ENCODE peak calls at places on chromosomes 16 and 17, in four cellular contexts. One of them, this sample, is unnamed.

GRCh38 chr16:10200823-10201571 is 18.8 kb upstream of the GRIN2A start:
- DNase-seq in stomach: no peak
- DNase-seq in body of pancreas: no peak
- DNase-seq in GM12878: no peak
- DNase-seq in this sample: no peak

GRCh38 chr16:23510154-23510914 is at the start of gene GGA2:
- DNase-seq in body of pancreas: peak
- DNase-seq in GM12878: no peak
- DNase-seq in stomach: peak
- DNase-seq in this sample: peak

GRCh38 chr17:29573871-29574731 is 5.6 kb downstream of the TP53I13 start:
- DNase-seq in body of pancreas: peak
- DNase-seq in stomach: no peak
- DNase-seq in GM12878: no peak
- DNase-seq in this sample: no peak

GRCh38 chr17:8187517-8188407 is 2.2 kb downstream of the BORCS6 start:
- DNase-seq in stomach: peak
- DNase-seq in GM12878: peak
- DNase-seq in body of pancreas: peak
- DNase-seq in this sample: peak

GRCh38 chr17:27526603-27527002 is 70.4 kb downstream of the KSR1 start:
- DNase-seq in GM12878: no peak
- DNase-seq in body of pancreas: peak
- DNase-seq in stomach: peak
- DNase-seq in this sample: peak

GRCh38 chr16:56985962-56986360 is 3.4 kb upstream of the NLRC5 start:
- DNase-seq in GM12878: no peak
- DNase-seq in stomach: no peak
- DNase-seq in body of pancreas: no peak
- DNase-seq in this sample: no peak

GRCh38 chr16:48434653-48435318 is 49.6 kb upstream of the SIAH1 start:
- DNase-seq in body of pancreas: no peak
- DNase-seq in stomach: no peak
- DNase-seq in GM12878: no peak
- DNase-seq in this sample: no peak

GRCh38 chr16:30472328-30472942 is at the start of gene ITGAL:
- DNase-seq in GM12878: peak
- DNase-seq in stomach: peak
- DNase-seq in body of pancreas: no peak
- DNase-seq in this sample: peak

GRCh38 chr16:4176794-4177438 is 60.7 kb upstream of the ADCY9 start:
- DNase-seq in stomach: no peak
- DNase-seq in GM12878: peak
- DNase-seq in body of pancreas: no peak
- DNase-seq in this sample: no peak

GRCh38 chr16:74448990-74449389 is 27.7 kb upstream of the CLEC18B start:
- DNase-seq in GM12878: no peak
- DNase-seq in body of pancreas: peak
- DNase-seq in stomach: peak
- DNase-seq in this sample: peak

GRCh38 chr16:9199312-9199711 is 107.9 kb downstream of the HAPSTR1 start:
- DNase-seq in GM12878: no peak
- DNase-seq in body of pancreas: no peak
- DNase-seq in stomach: no peak
- DNase-seq in this sample: no peak

GRCh38 chr16:11029948-11030347 is 85.6 kb downstream of the CLEC16A start:
- DNase-seq in GM12878: no peak
- DNase-seq in stomach: no peak
- DNase-seq in body of pancreas: no peak
- DNase-seq in this sample: no peak

GRCh38 chr17:62165378-62165722 is 100.3 kb upstream of the MED13 start:
- DNase-seq in body of pancreas: no peak
- DNase-seq in stomach: no peak
- DNase-seq in GM12878: peak
- DNase-seq in this sample: no peak

GRCh38 chr17:38418693-38419507 is 9.4 kb upstream of the ARHGAP23 start:
- DNase-seq in body of pancreas: no peak
- DNase-seq in stomach: no peak
- DNase-seq in GM12878: no peak
- DNase-seq in this sample: no peak

GRCh38 chr16:66682271-66682670 is 14.3 kb downstream of the CMTM4 start:
- DNase-seq in body of pancreas: no peak
- DNase-seq in stomach: no peak
- DNase-seq in GM12878: no peak
- DNase-seq in this sample: no peak

GRCh38 chr16:55842369-55843104 is 9.6 kb upstream of the CES1 start:
- DNase-seq in GM12878: no peak
- DNase-seq in stomach: no peak
- DNase-seq in body of pancreas: peak
- DNase-seq in this sample: no peak

GRCh38 chr16:66588981-66589713 is 9.9 kb downstream of the CMTM2 start:
- DNase-seq in body of pancreas: no peak
- DNase-seq in GM12878: no peak
- DNase-seq in stomach: peak
- DNase-seq in this sample: no peak

GRCh38 chr17:13513039-13513405 is 88.7 kb downstream of the HS3ST3A1 start:
- DNase-seq in body of pancreas: no peak
- DNase-seq in GM12878: no peak
- DNase-seq in stomach: no peak
- DNase-seq in this sample: no peak

GRCh38 chr17:58337126-58337599 is 8.6 kb upstream of the TSPOAP1 start:
- DNase-seq in body of pancreas: no peak
- DNase-seq in GM12878: no peak
- DNase-seq in stomach: no peak
- DNase-seq in this sample: no peak

GRCh38 chr17:28816540-28816939 is 26.1 kb downstream of the FAM222B start:
- DNase-seq in body of pancreas: no peak
- DNase-seq in stomach: no peak
- DNase-seq in GM12878: no peak
- DNase-seq in this sample: no peak

GRCh38 chr17:15479697-15480096 is 12.3 kb upstream of the CDRT4 start:
- DNase-seq in body of pancreas: no peak
- DNase-seq in GM12878: no peak
- DNase-seq in stomach: no peak
- DNase-seq in this sample: no peak

GRCh38 chr16:25563700-25564099 is 128.1 kb upstream of the HS3ST4 start:
- DNase-seq in GM12878: no peak
- DNase-seq in body of pancreas: no peak
- DNase-seq in stomach: no peak
- DNase-seq in this sample: no peak

GRCh38 chr16:23058576-23058975 is 90.7 kb downstream of the USP31 start:
- DNase-seq in body of pancreas: no peak
- DNase-seq in GM12878: no peak
- DNase-seq in stomach: no peak
- DNase-seq in this sample: no peak

GRCh38 chr17:43733956-43734355 is 24.6 kb downstream of the SOST start:
- DNase-seq in GM12878: no peak
- DNase-seq in stomach: no peak
- DNase-seq in body of pancreas: no peak
- DNase-seq in this sample: no peak

GRCh38 chr17:36674278-36674650 is 72.9 kb downstream of the MRM1 start:
- DNase-seq in GM12878: no peak
- DNase-seq in body of pancreas: no peak
- DNase-seq in stomach: no peak
- DNase-seq in this sample: no peak

GRCh38 chr16:24748242-24748641 is 18.8 kb downstream of the TNRC6A start:
- DNase-seq in GM12878: no peak
- DNase-seq in body of pancreas: peak
- DNase-seq in stomach: no peak
- DNase-seq in this sample: peak

GRCh38 chr16:83797013-83797412 is 10.8 kb upstream of the HSBP1 start:
- DNase-seq in stomach: no peak
- DNase-seq in body of pancreas: no peak
- DNase-seq in GM12878: no peak
- DNase-seq in this sample: no peak

GRCh38 chr17:71995570-71995969 is 125.2 kb upstream of the SOX9 start:
- DNase-seq in stomach: no peak
- DNase-seq in body of pancreas: no peak
- DNase-seq in GM12878: no peak
- DNase-seq in this sample: no peak

GRCh38 chr17:50146230-50146926 is 4.1 kb downstream of the PPP1R9B start:
- DNase-seq in GM12878: no peak
- DNase-seq in stomach: no peak
- DNase-seq in body of pancreas: peak
- DNase-seq in this sample: no peak

GRCh38 chr16:85994492-85995433 is 95.8 kb downstream of the IRF8 start:
- DNase-seq in GM12878: no peak
- DNase-seq in stomach: peak
- DNase-seq in body of pancreas: no peak
- DNase-seq in this sample: no peak

GRCh38 chr17:57662021-57662420 is 83.1 kb downstream of the CCDC182 start:
- DNase-seq in body of pancreas: no peak
- DNase-seq in GM12878: no peak
- DNase-seq in stomach: no peak
- DNase-seq in this sample: no peak

GRCh38 chr16:5143761-5144620 is 46.4 kb upstream of the EEF2KMT start:
- DNase-seq in body of pancreas: no peak
- DNase-seq in GM12878: no peak
- DNase-seq in stomach: no peak
- DNase-seq in this sample: no peak

GRCh38 chr17:60169921-60170817 is 20.4 kb downstream of the CA4 start:
- DNase-seq in stomach: no peak
- DNase-seq in GM12878: no peak
- DNase-seq in body of pancreas: no peak
- DNase-seq in this sample: no peak

GRCh38 chr16:11139624-11140375 is 116.2 kb downstream of the SOCS1 start:
- DNase-seq in body of pancreas: no peak
- DNase-seq in GM12878: no peak
- DNase-seq in stomach: no peak
- DNase-seq in this sample: no peak

GRCh38 chr17:55639096-55639495 is 83.6 kb downstream of the TMEM100 start:
- DNase-seq in body of pancreas: no peak
- DNase-seq in GM12878: no peak
- DNase-seq in stomach: no peak
- DNase-seq in this sample: no peak

GRCh38 chr17:68198931-68199836 is 48.7 kb upstream of the AMZ2 start:
- DNase-seq in GM12878: no peak
- DNase-seq in stomach: no peak
- DNase-seq in body of pancreas: no peak
- DNase-seq in this sample: no peak

GRCh38 chr17:68641276-68642117 is 40.3 kb upstream of the FAM20A start:
- DNase-seq in body of pancreas: no peak
- DNase-seq in stomach: no peak
- DNase-seq in GM12878: no peak
- DNase-seq in this sample: no peak

GRCh38 chr16:548586-548985 is 11.6 kb upstream of the PRR35 start:
- DNase-seq in body of pancreas: no peak
- DNase-seq in stomach: no peak
- DNase-seq in GM12878: no peak
- DNase-seq in this sample: no peak

GRCh38 chr16:84791501-84791900 is 28.3 kb upstream of the CRISPLD2 start:
- DNase-seq in GM12878: no peak
- DNase-seq in stomach: no peak
- DNase-seq in body of pancreas: no peak
- DNase-seq in this sample: no peak

GRCh38 chr17:42329025-42329976 is 41.0 kb downstream of the STAT5A start:
- DNase-seq in body of pancreas: no peak
- DNase-seq in GM12878: no peak
- DNase-seq in stomach: no peak
- DNase-seq in this sample: no peak
- TF ChIP-seq CTCF in body of pancreas: no peak
- TF ChIP-seq CTCF in GM12878: no peak
- TF ChIP-seq CTCF in stomach: no peak
- TF ChIP-seq CTCF in this sample: no peak

GRCh38 chr16:88487920-88488842 is 35.1 kb downstream of the ZFPM1 start:
- DNase-seq in GM12878: no peak
- DNase-seq in body of pancreas: peak
- DNase-seq in stomach: peak
- DNase-seq in this sample: no peak
- TF ChIP-seq CTCF in GM12878: no peak
- TF ChIP-seq CTCF in body of pancreas: peak
- TF ChIP-seq CTCF in stomach: no peak
- TF ChIP-seq CTCF in this sample: no peak

GRCh38 chr17:64236827-64237403 is 26.1 kb downstream of the TEX2 start:
- DNase-seq in GM12878: no peak
- DNase-seq in stomach: no peak
- DNase-seq in body of pancreas: no peak
- DNase-seq in this sample: no peak
- TF ChIP-seq CTCF in GM12878: no peak
- TF ChIP-seq CTCF in stomach: peak
- TF ChIP-seq CTCF in body of pancreas: no peak
- TF ChIP-seq CTCF in this sample: no peak

DNA sequence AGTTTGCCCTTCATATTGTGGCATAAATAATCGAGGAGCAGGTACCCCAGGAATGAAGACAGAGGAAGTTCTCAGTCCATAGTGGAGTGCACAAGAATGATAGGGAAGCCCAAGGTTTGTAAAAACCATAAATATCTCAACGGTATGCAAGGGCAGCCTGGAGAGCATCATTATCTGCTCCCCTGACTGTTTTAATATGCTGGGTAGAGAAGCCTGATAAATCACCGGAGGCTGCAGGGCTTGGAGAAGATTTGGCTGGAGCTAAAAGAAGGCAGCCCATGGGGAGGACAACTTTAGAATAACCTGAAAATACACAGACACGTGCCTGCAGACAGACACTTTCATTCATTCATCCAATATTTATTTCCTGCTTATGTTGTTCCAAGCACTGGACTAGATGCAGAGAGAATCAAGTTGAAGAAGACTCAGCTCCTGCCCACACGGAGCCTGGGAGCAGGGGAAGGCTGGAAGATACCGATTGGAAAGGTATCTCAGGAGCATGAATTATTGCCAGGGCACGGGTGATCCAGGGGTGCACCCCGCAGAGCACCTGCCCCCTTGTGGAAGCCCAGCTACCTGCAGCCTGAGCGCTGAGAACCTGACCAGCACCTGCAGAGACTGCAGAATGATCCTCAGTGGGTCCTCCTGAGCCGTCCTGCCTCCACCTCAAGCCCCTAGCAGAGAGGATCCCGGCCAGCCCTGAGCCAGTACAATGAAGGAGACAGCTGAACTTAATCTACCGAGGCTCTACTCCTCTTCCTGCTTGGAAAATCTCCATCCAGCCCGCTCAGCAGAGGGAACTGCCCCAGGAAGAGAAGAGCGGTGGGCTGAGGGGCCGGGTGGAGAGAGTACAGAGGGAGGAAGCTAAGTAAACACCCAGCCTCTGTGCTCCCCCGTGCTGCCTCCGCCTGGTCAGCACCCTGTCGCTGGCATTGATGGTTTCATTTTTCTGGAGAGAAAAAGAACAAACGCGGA is 204.9 kb upstream of the RPL38 start:
- DNase-seq in body of pancreas: peak
- DNase-seq in stomach: peak
- DNase-seq in GM12878: no peak
- DNase-seq in this sample: no peak
- TF ChIP-seq CTCF in body of pancreas: peak
- TF ChIP-seq CTCF in stomach: peak
- TF ChIP-seq CTCF in GM12878: peak
- TF ChIP-seq CTCF in this sample: peak